ENCODE peak calls at places on chromosomes 11 and 22, in five cellular contexts. One of them, this sample, is unnamed.
A peak's percentile ranks its signal among the peaks of the same experiment; 100 is the strongest.

GRCh38 chr22:39439170-39439569 is 17.6 kb upstream of the MGAT3 start:
- DNase-seq in heart left ventricle: no peak
- DNase-seq in SJSA1: peak; percentile 41
- DNase-seq in astrocyte: peak; percentile 48
- DNase-seq in MM.1S: no peak
- DNase-seq in this sample: peak; percentile 90

GRCh38 chr11:9405721-9406120 is 21.3 kb downstream of the IPO7 start:
- DNase-seq in heart left ventricle: no peak
- DNase-seq in astrocyte: no peak
- DNase-seq in SJSA1: no peak
- DNase-seq in MM.1S: no peak
- DNase-seq in this sample: peak; percentile 68

GRCh38 chr11:69230856-69231425 is 63.0 kb upstream of the MYEOV start:
- DNase-seq in astrocyte: no peak
- DNase-seq in heart left ventricle: no peak
- DNase-seq in MM.1S: no peak
- DNase-seq in SJSA1: no peak
- DNase-seq in this sample: no peak

GRCh38 chr11:16155448-16155847 is 200.9 kb downstream of the SOX6 start:
- DNase-seq in SJSA1: peak; percentile 22
- DNase-seq in MM.1S: no peak
- DNase-seq in heart left ventricle: no peak
- DNase-seq in astrocyte: no peak
- DNase-seq in this sample: no peak

GRCh38 chr11:38990841-38991240 is 2392.8 kb upstream of the RAG2 start:
- DNase-seq in MM.1S: no peak
- DNase-seq in astrocyte: no peak
- DNase-seq in SJSA1: no peak
- DNase-seq in heart left ventricle: no peak
- DNase-seq in this sample: no peak

GRCh38 chr11:102453286-102453797 is 777 bp upstream of the TMEM123 start:
- DNase-seq in MM.1S: peak; percentile 30
- DNase-seq in SJSA1: no peak
- DNase-seq in astrocyte: no peak
- DNase-seq in heart left ventricle: no peak
- DNase-seq in this sample: peak; percentile 84

GRCh38 chr11:10498426-10499250 is 42.3 kb downstream of the RNF141 start:
- DNase-seq in heart left ventricle: no peak
- DNase-seq in SJSA1: no peak
- DNase-seq in MM.1S: no peak
- DNase-seq in astrocyte: no peak
- DNase-seq in this sample: no peak

GRCh38 chr11:76807206-76807875 is 24.2 kb downstream of the TSKU start:
- DNase-seq in heart left ventricle: peak; percentile 86
- DNase-seq in astrocyte: peak; percentile 48
- DNase-seq in SJSA1: peak; percentile 54
- DNase-seq in MM.1S: peak; percentile 70
- DNase-seq in this sample: peak; percentile 91

GRCh38 chr11:783581-784015 is 6.3 kb downstream of the CEND1 start:
- DNase-seq in astrocyte: peak; percentile 86
- DNase-seq in MM.1S: no peak
- DNase-seq in heart left ventricle: peak; percentile 73
- DNase-seq in SJSA1: no peak
- DNase-seq in this sample: peak; percentile 99

GRCh38 chr22:30885591-30885990 is 83.0 kb downstream of the MORC2 start:
- DNase-seq in MM.1S: no peak
- DNase-seq in astrocyte: no peak
- DNase-seq in heart left ventricle: peak; percentile 7
- DNase-seq in SJSA1: no peak
- DNase-seq in this sample: peak; percentile 65

GRCh38 chr22:36612458-36612857 is 83.5 kb upstream of the EIF3D start:
- DNase-seq in MM.1S: no peak
- DNase-seq in heart left ventricle: no peak
- DNase-seq in astrocyte: peak; percentile 79
- DNase-seq in SJSA1: no peak
- DNase-seq in this sample: peak; percentile 78

GRCh38 chr11:113177596-113178115 is 136.7 kb upstream of the TTC12 start:
- DNase-seq in heart left ventricle: no peak
- DNase-seq in SJSA1: no peak
- DNase-seq in MM.1S: no peak
- DNase-seq in astrocyte: peak; percentile 21
- DNase-seq in this sample: no peak

GRCh38 chr22:31055322-31056159 is 25.6 kb upstream of the SMTN start:
- DNase-seq in MM.1S: no peak
- DNase-seq in astrocyte: peak; percentile 98
- DNase-seq in SJSA1: peak; percentile 69
- DNase-seq in heart left ventricle: peak; percentile 90
- DNase-seq in this sample: peak; percentile 96

GRCh38 chr11:74462631-74463030 is 4.7 kb downstream of the KCNE3 start:
- DNase-seq in heart left ventricle: no peak
- DNase-seq in MM.1S: no peak
- DNase-seq in astrocyte: no peak
- DNase-seq in SJSA1: no peak
- DNase-seq in this sample: no peak

GRCh38 chr11:69914286-69915150 is 95.3 kb upstream of the FGF3 start:
- DNase-seq in MM.1S: no peak
- DNase-seq in heart left ventricle: peak; percentile 23
- DNase-seq in astrocyte: no peak
- DNase-seq in SJSA1: no peak
- DNase-seq in this sample: peak; percentile 64

GRCh38 chr11:58075781-58076180 is 45.0 kb downstream of the OR6Q1 start:
- DNase-seq in heart left ventricle: no peak
- DNase-seq in SJSA1: no peak
- DNase-seq in MM.1S: no peak
- DNase-seq in astrocyte: peak; percentile 41
- DNase-seq in this sample: no peak

GRCh38 chr11:20156280-20156875 is 3.9 kb downstream of the DBX1 start:
- DNase-seq in SJSA1: no peak
- DNase-seq in astrocyte: no peak
- DNase-seq in heart left ventricle: no peak
- DNase-seq in MM.1S: no peak
- DNase-seq in this sample: peak; percentile 42

GRCh38 chr11:44430140-44430539 is 120.2 kb upstream of the ALX4 start:
- DNase-seq in heart left ventricle: no peak
- DNase-seq in SJSA1: no peak
- DNase-seq in astrocyte: no peak
- DNase-seq in MM.1S: no peak
- DNase-seq in this sample: no peak

GRCh38 chr11:56271092-56271491 is 2.9 kb upstream of the OR5T1 start:
- DNase-seq in heart left ventricle: no peak
- DNase-seq in astrocyte: no peak
- DNase-seq in SJSA1: no peak
- DNase-seq in MM.1S: no peak
- DNase-seq in this sample: no peak

GRCh38 chr22:35354068-35354467 is 26.8 kb upstream of the HMOX1 start:
- DNase-seq in MM.1S: no peak
- DNase-seq in SJSA1: no peak
- DNase-seq in astrocyte: no peak
- DNase-seq in heart left ventricle: no peak
- DNase-seq in this sample: no peak

GRCh38 chr11:113991170-113991569 is 16.3 kb downstream of the HTR3A start:
- DNase-seq in SJSA1: no peak
- DNase-seq in astrocyte: peak; percentile 3
- DNase-seq in heart left ventricle: no peak
- DNase-seq in MM.1S: peak; percentile 36
- DNase-seq in this sample: no peak

GRCh38 chr11:134691985-134692384 is 279.9 kb upstream of the B3GAT1 start:
- DNase-seq in heart left ventricle: no peak
- DNase-seq in astrocyte: peak; percentile 60
- DNase-seq in SJSA1: peak; percentile 33
- DNase-seq in MM.1S: no peak
- DNase-seq in this sample: no peak

GRCh38 chr11:363948-364761 is 5.1 kb upstream of the B4GALNT4 start:
- DNase-seq in astrocyte: no peak
- DNase-seq in MM.1S: peak; percentile 70
- DNase-seq in SJSA1: no peak
- DNase-seq in heart left ventricle: no peak
- DNase-seq in this sample: peak; percentile 91

GRCh38 chr11:103844327-103845215 is 191.9 kb upstream of the DDI1 start:
- DNase-seq in SJSA1: no peak
- DNase-seq in astrocyte: no peak
- DNase-seq in heart left ventricle: no peak
- DNase-seq in MM.1S: peak; percentile 66
- DNase-seq in this sample: no peak

GRCh38 chr11:116517077-116517476 is 255.7 kb downstream of the BUD13 start:
- DNase-seq in SJSA1: no peak
- DNase-seq in heart left ventricle: no peak
- DNase-seq in MM.1S: no peak
- DNase-seq in astrocyte: no peak
- DNase-seq in this sample: no peak

GRCh38 chr22:36374603-36375024 is 13.2 kb downstream of the MYH9 start:
- DNase-seq in heart left ventricle: peak; percentile 48
- DNase-seq in SJSA1: no peak
- DNase-seq in astrocyte: peak; percentile 75
- DNase-seq in MM.1S: no peak
- DNase-seq in this sample: peak; percentile 94

GRCh38 chr11:83523676-83524075 is 237.5 kb upstream of the CCDC90B start:
- DNase-seq in SJSA1: no peak
- DNase-seq in astrocyte: no peak
- DNase-seq in MM.1S: no peak
- DNase-seq in heart left ventricle: no peak
- DNase-seq in this sample: no peak

GRCh38 chr22:47017245-47017644 is 254.8 kb downstream of the TBC1D22A start:
- DNase-seq in SJSA1: no peak
- DNase-seq in MM.1S: no peak
- DNase-seq in heart left ventricle: peak; percentile 7
- DNase-seq in astrocyte: no peak
- DNase-seq in this sample: peak; percentile 59

GRCh38 chr11:11149671-11150459 is 203.2 kb downstream of the CSNK2A3 start:
- DNase-seq in MM.1S: peak; percentile 94
- DNase-seq in SJSA1: no peak
- DNase-seq in astrocyte: no peak
- DNase-seq in heart left ventricle: no peak
- DNase-seq in this sample: peak; percentile 49

GRCh38 chr11:36233226-36233625 is 56.0 kb downstream of the COMMD9 start:
- DNase-seq in astrocyte: peak; percentile 31
- DNase-seq in MM.1S: no peak
- DNase-seq in heart left ventricle: no peak
- DNase-seq in SJSA1: peak; percentile 72
- DNase-seq in this sample: no peak

GRCh38 chr22:47297261-47298016 is 535.0 kb downstream of the TBC1D22A start:
- DNase-seq in SJSA1: no peak
- DNase-seq in astrocyte: no peak
- DNase-seq in heart left ventricle: no peak
- DNase-seq in MM.1S: no peak
- DNase-seq in this sample: peak; percentile 72

GRCh38 chr11:47060807-47061206 is 115.9 kb downstream of the ARFGAP2 start:
- DNase-seq in SJSA1: no peak
- DNase-seq in astrocyte: peak; percentile 41
- DNase-seq in MM.1S: no peak
- DNase-seq in heart left ventricle: no peak
- DNase-seq in this sample: no peak

GRCh38 chr11:64881476-64881875 is 3.1 kb upstream of the EHD1 start:
- DNase-seq in MM.1S: no peak
- DNase-seq in astrocyte: no peak
- DNase-seq in heart left ventricle: no peak
- DNase-seq in SJSA1: no peak
- DNase-seq in this sample: no peak
- H3K4me1 ChIP-seq in MM.1S: peaks cover 30% of the 10 kb centered on the region
- H3K4me1 ChIP-seq in astrocyte: peaks cover 9% of the 10 kb centered on the region
- H3K4me1 ChIP-seq in heart left ventricle: peaks cover 2% of the 10 kb centered on the region
- H3K4me1 ChIP-seq in SJSA1: peaks cover 27% of the 10 kb centered on the region
- H3K4me1 ChIP-seq in this sample: peaks cover 38% of the 10 kb centered on the region

GRCh38 chr11:12769834-12770345 is 95.7 kb downstream of the TEAD1 start:
- DNase-seq in astrocyte: peak; percentile 93
- DNase-seq in SJSA1: peak; percentile 80
- DNase-seq in MM.1S: no peak
- DNase-seq in heart left ventricle: no peak
- DNase-seq in this sample: no peak
- H3K4me1 ChIP-seq in astrocyte: peaks cover 48% of the 10 kb centered on the region
- H3K4me1 ChIP-seq in SJSA1: peaks cover 77% of the 10 kb centered on the region
- H3K4me1 ChIP-seq in MM.1S: peaks cover 14% of the 10 kb centered on the region
- H3K4me1 ChIP-seq in heart left ventricle: peaks cover 11% of the 10 kb centered on the region
- H3K4me1 ChIP-seq in this sample: peaks cover 68% of the 10 kb centered on the region

GRCh38 chr11:128492903-128493569 is 94.3 kb downstream of the ETS1 start:
- DNase-seq in MM.1S: peak; percentile 71
- DNase-seq in SJSA1: no peak
- DNase-seq in astrocyte: no peak
- DNase-seq in heart left ventricle: no peak
- DNase-seq in this sample: no peak
- H3K4me1 ChIP-seq in MM.1S: peaks cover 40% of the 10 kb centered on the region
- H3K4me1 ChIP-seq in SJSA1: peaks cover 63% of the 10 kb centered on the region
- H3K4me1 ChIP-seq in astrocyte: peaks cover 61% of the 10 kb centered on the region
- H3K4me1 ChIP-seq in heart left ventricle: peaks cover 75% of the 10 kb centered on the region
- H3K4me1 ChIP-seq in this sample: peaks cover 74% of the 10 kb centered on the region

GRCh38 chr11:67371549-67372231 is 1.7 kb downstream of the CLCF1 start:
- DNase-seq in astrocyte: no peak
- DNase-seq in SJSA1: peak; percentile 57
- DNase-seq in MM.1S: peak; percentile 12
- DNase-seq in heart left ventricle: no peak
- DNase-seq in this sample: peak; percentile 95
- H3K4me1 ChIP-seq in astrocyte: peaks cover 71% of the 10 kb centered on the region
- H3K4me1 ChIP-seq in SJSA1: peaks cover 37% of the 10 kb centered on the region
- H3K4me1 ChIP-seq in MM.1S: peaks cover 4% of the 10 kb centered on the region
- H3K4me1 ChIP-seq in heart left ventricle: peaks cover 20% of the 10 kb centered on the region
- H3K4me1 ChIP-seq in this sample: peaks cover 71% of the 10 kb centered on the region

This sample was measured in osteoblast.